ENCODE peak calls at places on chromosomes 7 and 10, in seven cellular contexts. One of them, this sample, is unnamed.
A peak's percentile ranks its signal among the peaks of the same experiment; 100 is the strongest.

GRCh38 chr7:106284516-106285050 is at the start of gene NAMPT:
- DNase-seq in HCT116: no peak
- DNase-seq in H1: peak; percentile 86
- DNase-seq in GM12878: no peak
- DNase-seq in SK-N-SH: peak; percentile 81
- DNase-seq in K562: peak; percentile 79
- DNase-seq in HepG2: no peak
- DNase-seq in this sample: peak; percentile 19

GRCh38 chr7:29289156-29290021 is 94.8 kb downstream of the CHN2 start:
- DNase-seq in HCT116: no peak
- DNase-seq in H1: no peak
- DNase-seq in GM12878: peak; percentile 33
- DNase-seq in SK-N-SH: no peak
- DNase-seq in K562: no peak
- DNase-seq in HepG2: peak; percentile 63
- DNase-seq in this sample: no peak

GRCh38 chr7:92831716-92832622 is 4.4 kb downstream of the CDK6 start:
- DNase-seq in HCT116: no peak
- DNase-seq in H1: no peak
- DNase-seq in GM12878: no peak
- DNase-seq in SK-N-SH: peak; percentile 22
- DNase-seq in K562: no peak
- DNase-seq in HepG2: peak; percentile 60
- DNase-seq in this sample: no peak

GRCh38 chr10:66805610-66806009 is 120.2 kb upstream of the LRRTM3 start:
- DNase-seq in HCT116: no peak
- DNase-seq in H1: no peak
- DNase-seq in GM12878: no peak
- DNase-seq in SK-N-SH: no peak
- DNase-seq in K562: no peak
- DNase-seq in HepG2: no peak
- DNase-seq in this sample: no peak

GRCh38 chr7:80216996-80217842 is 82.6 kb downstream of the GNAI1 start:
- DNase-seq in HCT116: no peak
- DNase-seq in H1: no peak
- DNase-seq in GM12878: no peak
- DNase-seq in SK-N-SH: no peak
- DNase-seq in K562: no peak
- DNase-seq in HepG2: no peak
- DNase-seq in this sample: no peak

GRCh38 chr7:116357776-116358670 is 141.5 kb upstream of the CAV2 start:
- DNase-seq in HCT116: no peak
- DNase-seq in H1: no peak
- DNase-seq in GM12878: no peak
- DNase-seq in SK-N-SH: no peak
- DNase-seq in K562: no peak
- DNase-seq in HepG2: no peak
- DNase-seq in this sample: no peak

GRCh38 chr10:68876246-68876918 is 24.7 kb upstream of the DDX50 start:
- DNase-seq in HCT116: no peak
- DNase-seq in H1: no peak
- DNase-seq in GM12878: no peak
- DNase-seq in SK-N-SH: no peak
- DNase-seq in K562: no peak
- DNase-seq in HepG2: peak; percentile 96
- DNase-seq in this sample: no peak

GRCh38 chr7:112331495-112331894 is 118.8 kb upstream of the IFRD1 start:
- DNase-seq in HCT116: no peak
- DNase-seq in H1: no peak
- DNase-seq in GM12878: no peak
- DNase-seq in SK-N-SH: no peak
- DNase-seq in K562: no peak
- DNase-seq in HepG2: peak; percentile 63
- DNase-seq in this sample: no peak

GRCh38 chr7:76189276-76189675 is 12.4 kb upstream of the SRRM3 start:
- DNase-seq in HCT116: no peak
- DNase-seq in H1: no peak
- DNase-seq in GM12878: no peak
- DNase-seq in SK-N-SH: no peak
- DNase-seq in K562: no peak
- DNase-seq in HepG2: no peak
- DNase-seq in this sample: no peak

GRCh38 chr7:8418627-8419245 is 14.7 kb upstream of the NXPH1 start:
- DNase-seq in HCT116: peak; percentile 57
- DNase-seq in H1: peak; percentile 67
- DNase-seq in GM12878: peak; percentile 19
- DNase-seq in SK-N-SH: peak; percentile 60
- DNase-seq in K562: peak; percentile 62
- DNase-seq in HepG2: peak; percentile 52
- DNase-seq in this sample: no peak

GRCh38 chr7:74401137-74401859 is 52.4 kb upstream of the GTF2IRD1 start:
- DNase-seq in HCT116: peak; percentile 28
- DNase-seq in H1: peak; percentile 97
- DNase-seq in GM12878: no peak
- DNase-seq in SK-N-SH: peak; percentile 91
- DNase-seq in K562: peak; percentile 89
- DNase-seq in HepG2: peak; percentile 49
- DNase-seq in this sample: peak; percentile 83

GRCh38 chr7:25926009-25926408 is 226.0 kb upstream of the NFE2L3 start:
- DNase-seq in HCT116: peak; percentile 27
- DNase-seq in H1: no peak
- DNase-seq in GM12878: no peak
- DNase-seq in SK-N-SH: no peak
- DNase-seq in K562: no peak
- DNase-seq in HepG2: peak; percentile 10
- DNase-seq in this sample: peak; percentile 27

GRCh38 chr7:92137531-92137930 is 3.3 kb upstream of the CYP51A1 start:
- DNase-seq in HCT116: no peak
- DNase-seq in H1: no peak
- DNase-seq in GM12878: no peak
- DNase-seq in SK-N-SH: no peak
- DNase-seq in K562: no peak
- DNase-seq in HepG2: no peak
- DNase-seq in this sample: no peak

GRCh38 chr7:115240242-115240641 is 318.3 kb downstream of the MDFIC start:
- DNase-seq in HCT116: no peak
- DNase-seq in H1: no peak
- DNase-seq in GM12878: no peak
- DNase-seq in SK-N-SH: no peak
- DNase-seq in K562: no peak
- DNase-seq in HepG2: no peak
- DNase-seq in this sample: no peak

GRCh38 chr10:122154733-122155366 is 116.2 kb upstream of the BTBD16 start:
- DNase-seq in HCT116: no peak
- DNase-seq in H1: no peak
- DNase-seq in GM12878: no peak
- DNase-seq in SK-N-SH: no peak
- DNase-seq in K562: no peak
- DNase-seq in HepG2: no peak
- DNase-seq in this sample: peak; percentile 72

GRCh38 chr7:76333388-76334101 is 25.2 kb downstream of the YWHAG start:
- DNase-seq in HCT116: no peak
- DNase-seq in H1: no peak
- DNase-seq in GM12878: no peak
- DNase-seq in SK-N-SH: no peak
- DNase-seq in K562: no peak
- DNase-seq in HepG2: no peak
- DNase-seq in this sample: no peak

GRCh38 chr7:18770852-18771251 is 275.3 kb downstream of the HDAC9 start:
- DNase-seq in HCT116: no peak
- DNase-seq in H1: no peak
- DNase-seq in GM12878: no peak
- DNase-seq in SK-N-SH: no peak
- DNase-seq in K562: no peak
- DNase-seq in HepG2: no peak
- DNase-seq in this sample: no peak

GRCh38 chr7:87344446-87344845 is 1.0 kb upstream of the CROT start:
- DNase-seq in HCT116: no peak
- DNase-seq in H1: no peak
- DNase-seq in GM12878: no peak
- DNase-seq in SK-N-SH: no peak
- DNase-seq in K562: no peak
- DNase-seq in HepG2: no peak
- DNase-seq in this sample: peak; percentile 7

GRCh38 chr7:111741811-111742240 is 179.5 kb upstream of the IMMP2L start:
- DNase-seq in HCT116: peak; percentile 75
- DNase-seq in H1: no peak
- DNase-seq in GM12878: peak; percentile 31
- DNase-seq in SK-N-SH: peak; percentile 79
- DNase-seq in K562: peak; percentile 77
- DNase-seq in HepG2: peak; percentile 61
- DNase-seq in this sample: peak; percentile 83

GRCh38 chr10:3330687-3331086 is 158.1 kb upstream of the PITRM1 start:
- DNase-seq in HCT116: no peak
- DNase-seq in H1: no peak
- DNase-seq in GM12878: no peak
- DNase-seq in SK-N-SH: no peak
- DNase-seq in K562: no peak
- DNase-seq in HepG2: no peak
- DNase-seq in this sample: no peak

GRCh38 chr7:24902276-24902675 is 77.7 kb downstream of the OSBPL3 start:
- DNase-seq in HCT116: no peak
- DNase-seq in H1: no peak
- DNase-seq in GM12878: no peak
- DNase-seq in SK-N-SH: no peak
- DNase-seq in K562: no peak
- DNase-seq in HepG2: no peak
- DNase-seq in this sample: no peak

GRCh38 chr7:9100289-9100688 is 666.9 kb downstream of the NXPH1 start:
- DNase-seq in HCT116: no peak
- DNase-seq in H1: no peak
- DNase-seq in GM12878: no peak
- DNase-seq in SK-N-SH: no peak
- DNase-seq in K562: no peak
- DNase-seq in HepG2: no peak
- DNase-seq in this sample: no peak

GRCh38 chr7:21221130-21221529 is 206.8 kb upstream of the SP4 start:
- DNase-seq in HCT116: no peak
- DNase-seq in H1: no peak
- DNase-seq in GM12878: no peak
- DNase-seq in SK-N-SH: no peak
- DNase-seq in K562: no peak
- DNase-seq in HepG2: no peak
- DNase-seq in this sample: no peak

GRCh38 chr7:37405603-37406122 is 43.0 kb downstream of the ELMO1 start:
- DNase-seq in HCT116: no peak
- DNase-seq in H1: no peak
- DNase-seq in GM12878: no peak
- DNase-seq in SK-N-SH: no peak
- DNase-seq in K562: peak; percentile 39
- DNase-seq in HepG2: no peak
- DNase-seq in this sample: no peak

GRCh38 chr7:37408241-37408884 is 40.3 kb downstream of the ELMO1 start:
- DNase-seq in HCT116: no peak
- DNase-seq in H1: no peak
- DNase-seq in GM12878: no peak
- DNase-seq in SK-N-SH: peak; percentile 28
- DNase-seq in K562: no peak
- DNase-seq in HepG2: no peak
- DNase-seq in this sample: no peak

GRCh38 chr7:37409456-37409855 is 39.2 kb downstream of the ELMO1 start:
- DNase-seq in HCT116: no peak
- DNase-seq in H1: no peak
- DNase-seq in GM12878: no peak
- DNase-seq in SK-N-SH: no peak
- DNase-seq in K562: no peak
- DNase-seq in HepG2: no peak
- DNase-seq in this sample: no peak

GRCh38 chr7:37408885-37409248 is 39.8 kb downstream of the ELMO1 start:
- DNase-seq in HCT116: no peak
- DNase-seq in H1: no peak
- DNase-seq in GM12878: no peak
- DNase-seq in SK-N-SH: no peak
- DNase-seq in K562: no peak
- DNase-seq in HepG2: no peak
- DNase-seq in this sample: no peak

GRCh38 chr7:37405128-37405527 is 43.5 kb downstream of the ELMO1 start:
- DNase-seq in HCT116: no peak
- DNase-seq in H1: no peak
- DNase-seq in GM12878: no peak
- DNase-seq in SK-N-SH: no peak
- DNase-seq in K562: no peak
- DNase-seq in HepG2: no peak
- DNase-seq in this sample: no peak
- TF ChIP-seq JUND in HCT116: no peak
- TF ChIP-seq JUND in H1: no peak
- TF ChIP-seq JUND in GM12878: no peak
- TF ChIP-seq JUND in SK-N-SH: no peak
- TF ChIP-seq JUND in K562: no peak
- TF ChIP-seq JUND in HepG2: no peak
- TF ChIP-seq JUND in this sample: no peak

DNA sequence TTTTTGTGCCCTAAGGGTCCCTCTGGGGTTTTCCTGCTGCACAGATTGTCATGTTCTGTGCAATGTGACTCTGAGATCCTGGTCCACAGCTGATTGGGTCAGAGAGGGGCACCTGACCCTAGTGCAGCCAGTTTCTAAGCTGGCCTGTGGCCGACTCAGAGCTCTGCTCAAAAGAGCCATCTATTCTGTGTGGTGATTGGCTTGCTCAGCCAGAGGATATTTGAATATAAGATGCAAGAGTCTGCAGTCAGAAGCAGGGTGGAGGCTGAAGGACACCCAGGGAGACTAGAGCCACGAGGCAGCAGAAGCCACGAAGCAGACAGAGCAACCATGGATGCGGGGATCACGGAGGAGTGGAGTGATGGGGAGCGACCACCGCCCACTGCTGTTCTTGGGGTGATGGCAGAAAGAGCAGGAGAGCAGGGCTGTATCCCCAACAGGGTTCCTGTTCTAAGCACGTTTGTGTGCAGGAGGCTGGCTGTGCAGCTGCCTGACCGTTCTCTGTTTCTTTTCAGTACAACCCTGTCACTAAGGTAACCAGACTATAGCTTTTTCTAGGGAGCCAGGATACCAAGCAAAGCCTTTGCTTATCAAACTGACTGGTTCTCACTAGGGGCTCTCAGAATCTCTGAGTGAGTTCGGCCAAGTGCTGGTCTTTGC is 19.5 kb upstream of the RHEB start:
- DNase-seq in HCT116: no peak
- DNase-seq in H1: no peak
- DNase-seq in GM12878: no peak
- DNase-seq in SK-N-SH: peak; percentile 78
- DNase-seq in K562: no peak
- DNase-seq in HepG2: no peak
- DNase-seq in this sample: peak; percentile 69
- TF ChIP-seq JUND in HCT116: no peak
- TF ChIP-seq JUND in H1: no peak
- TF ChIP-seq JUND in GM12878: no peak
- TF ChIP-seq JUND in SK-N-SH: no peak
- TF ChIP-seq JUND in K562: no peak
- TF ChIP-seq JUND in HepG2: no peak
- TF ChIP-seq JUND in this sample: no peak

GRCh38 chr7:157414702-157415096 is 77.9 kb downstream of the DNAJB6 start:
- DNase-seq in HCT116: no peak
- DNase-seq in H1: no peak
- DNase-seq in GM12878: no peak
- DNase-seq in SK-N-SH: peak; percentile 39
- DNase-seq in K562: no peak
- DNase-seq in HepG2: no peak
- DNase-seq in this sample: no peak
- TF ChIP-seq JUND in HCT116: no peak
- TF ChIP-seq JUND in H1: no peak
- TF ChIP-seq JUND in GM12878: no peak
- TF ChIP-seq JUND in SK-N-SH: no peak
- TF ChIP-seq JUND in K562: no peak
- TF ChIP-seq JUND in HepG2: no peak
- TF ChIP-seq JUND in this sample: no peak

GRCh38 chr7:101555921-101556275 is 73.2 kb downstream of the MYL10 start:
- DNase-seq in HCT116: no peak
- DNase-seq in H1: no peak
- DNase-seq in GM12878: no peak
- DNase-seq in SK-N-SH: no peak
- DNase-seq in K562: no peak
- DNase-seq in HepG2: no peak
- DNase-seq in this sample: no peak
- TF ChIP-seq JUND in HCT116: no peak
- TF ChIP-seq JUND in H1: no peak
- TF ChIP-seq JUND in GM12878: no peak
- TF ChIP-seq JUND in SK-N-SH: no peak
- TF ChIP-seq JUND in K562: no peak
- TF ChIP-seq JUND in HepG2: no peak
- TF ChIP-seq JUND in this sample: no peak

This sample was measured in T47D.